ENCODE peak calls at places on chromosomes 6 and 20, in five cellular contexts. Z is lower lobe of right lung, X is HFF-Myc, U is AG10803, B is fibroblast of mammary gland. T is an unnamed sample.

GRCh38 chr6:96089173-96089572 is 73.4 kb downstream of the FUT9 start:
- DNase-seq in Z (no peak), X (no peak), U (no peak), B (no peak), T (no peak)

GRCh38 chr6:119966484-119966883 is 616.9 kb upstream of the MAN1A1 start:
- DNase-seq in Z (no peak), X (no peak), U (no peak), B (no peak), T (no peak)

GRCh38 chr20:37071481-37071911 is 24.3 kb downstream of the RBL1 start:
- DNase-seq in Z (no peak), X (no peak), U (peak), B (peak), T (peak)

GRCh38 chr20:44089987-44090674 is 96.9 kb downstream of the JPH2 start:
- DNase-seq in Z (no peak), X (peak), U (peak), B (peak), T (peak)

GRCh38 chr6:31528821-31529328 is at the start of gene MCCD1:
- DNase-seq in Z (no peak), X (no peak), U (no peak), B (no peak), T (no peak)

GRCh38 chr20:57185188-57185743 is 81.2 kb downstream of the BMP7 start:
- DNase-seq in Z (no peak), X (no peak), U (no peak), B (no peak), T (no peak)

GRCh38 chr20:6838181-6838826 is 70.8 kb downstream of the BMP2 start:
- DNase-seq in Z (no peak), X (no peak), U (no peak), B (no peak), T (no peak)

GRCh38 chr6:40166963-40167362 is 232.7 kb upstream of the MOCS1 start:
- DNase-seq in Z (no peak), X (no peak), U (no peak), B (no peak), T (no peak)

GRCh38 chr6:4620284-4621228 is 155.6 kb upstream of the CDYL start:
- DNase-seq in Z (no peak), X (no peak), U (no peak), B (no peak), T (no peak)

GRCh38 chr6:163405412-163406309 is 8.9 kb upstream of the QKI start:
- DNase-seq in Z (peak), X (no peak), U (peak), B (peak), T (peak)
- H3K4me3 ChIP-seq in Z (peak), X (peak), U (peak), B (no peak), T (peak)

GRCh38 chr6:137951064-137951597 is 84.1 kb downstream of the TNFAIP3 start:
- DNase-seq in Z (no peak), X (no peak), U (no peak), B (no peak), T (no peak)
- TF ChIP-seq CTCF in Z (no peak), X (no peak), U (no peak), B (no peak), T (no peak)

GRCh38 chr20:45313943-45314342 is 5.8 kb upstream of the MATN4 start:
- DNase-seq in Z (no peak), X (no peak), U (no peak), B (no peak), T (no peak)

GRCh38 chr20:45309075-45309474 is 976 bp upstream of the MATN4 start:
- DNase-seq in Z (no peak), X (no peak), U (no peak), B (no peak), T (no peak)

GRCh38 chr20:45313065-45313695 is 5.1 kb upstream of the MATN4 start:
- DNase-seq in Z (no peak), X (no peak), U (no peak), B (no peak), T (no peak)

GRCh38 chr20:45312241-45312640 is 4.1 kb upstream of the MATN4 start:
- DNase-seq in Z (no peak), X (no peak), U (no peak), B (no peak), T (no peak)

DNA sequence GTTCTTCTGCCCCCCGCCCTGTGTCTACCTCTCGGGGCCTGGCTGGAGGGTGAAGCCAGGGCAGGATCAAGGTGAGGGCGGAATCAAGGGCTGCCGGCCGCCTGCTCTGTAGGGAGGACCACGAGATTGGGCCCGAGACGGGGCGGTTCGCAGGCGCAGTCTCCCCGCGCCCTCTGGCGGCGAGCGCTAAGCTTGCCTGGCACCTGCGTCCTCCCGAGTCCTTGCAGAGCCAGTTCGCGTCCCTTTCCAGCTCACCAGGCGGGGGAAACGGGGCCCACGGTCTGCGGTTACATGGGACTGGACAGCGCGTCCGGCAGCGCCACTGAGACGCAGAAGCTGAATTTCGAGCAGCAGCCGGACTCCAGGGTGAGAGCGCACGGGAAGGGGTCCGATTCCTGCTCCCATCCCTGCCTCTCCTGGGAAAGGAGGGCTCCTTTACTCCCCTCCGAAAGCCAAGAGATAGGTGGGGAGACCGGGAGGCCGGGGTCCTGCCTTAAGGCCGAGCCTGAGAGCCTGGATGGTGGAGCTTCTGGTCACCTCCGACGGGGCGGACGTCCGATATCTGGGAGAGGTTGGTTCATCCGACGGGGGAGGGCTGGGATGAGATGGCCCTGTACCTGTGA is 3.6 kb upstream of the MATN4 start:
- DNase-seq in Z (peak), X (no peak), U (peak), B (peak), T (peak)
- H3K4me3 ChIP-seq in Z (no peak), X (no peak), U (no peak), B (no peak), T (no peak)

DNA sequence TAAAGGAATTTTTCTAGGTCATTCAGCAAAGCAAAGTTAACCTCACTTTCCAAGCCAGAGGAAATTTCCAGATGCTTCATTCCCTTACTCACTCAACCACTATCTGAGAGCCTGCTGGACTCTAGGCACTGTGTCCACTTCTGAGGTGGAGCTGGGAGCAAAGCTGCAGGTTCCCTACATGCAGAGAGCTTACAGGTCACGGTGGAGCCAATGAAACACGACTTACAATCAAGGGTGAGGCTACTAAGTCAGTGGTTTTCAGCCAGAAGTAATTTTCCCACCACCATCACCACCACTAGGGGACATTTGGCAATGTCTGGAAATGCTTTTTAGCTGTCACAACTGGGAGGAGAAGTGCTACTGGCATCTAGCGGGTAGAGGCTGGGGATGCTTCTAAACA is 34.5 kb upstream of the TSHZ2 start:
- DNase-seq in Z (no peak), X (no peak), U (peak), B (no peak), T (no peak)
- TF ChIP-seq CTCF in Z (no peak), X (no peak), U (peak), B (peak), T (no peak)

DNA sequence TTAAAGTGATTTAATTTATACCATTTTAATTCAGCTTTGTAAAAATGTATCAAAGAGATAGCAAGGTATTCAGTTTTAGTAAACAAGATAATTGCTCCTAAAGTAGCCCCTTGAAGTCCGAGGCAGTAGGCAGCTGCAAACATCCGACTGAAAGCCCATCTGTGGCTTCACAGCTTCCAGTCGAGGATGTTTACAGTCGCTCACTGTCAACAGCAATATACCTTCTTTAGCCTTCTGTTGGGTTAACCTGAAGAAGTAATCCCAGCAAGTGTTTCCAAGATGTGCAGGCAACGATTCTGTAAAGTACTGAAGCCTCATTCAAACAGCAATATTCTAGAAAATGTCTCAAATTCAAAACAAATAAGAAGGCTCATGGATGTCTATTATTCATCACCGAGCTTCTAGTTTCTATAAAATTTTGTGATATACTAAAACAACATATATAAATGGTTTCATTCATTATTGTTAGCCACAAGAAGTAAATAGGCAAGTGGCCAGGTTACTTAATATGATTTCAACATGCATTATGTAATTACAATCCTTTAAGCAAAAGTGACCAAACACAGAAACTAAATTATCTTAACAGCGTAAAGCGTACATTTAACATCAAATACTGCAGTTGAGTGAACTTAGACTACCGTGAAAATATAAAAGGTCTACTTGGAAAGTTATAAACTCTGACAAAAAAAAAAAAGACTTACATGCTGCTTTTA is 115.0 kb downstream of the OGFRL1 start:
- DNase-seq in Z (no peak), X (no peak), U (no peak), B (no peak), T (no peak)
- H3K4me3 ChIP-seq in Z (no peak), X (no peak), U (no peak), B (no peak), T (peak)

GRCh38 chr6:107032051-107032450 is 4.1 kb downstream of the MTRES1 start:
- DNase-seq in Z (no peak), X (no peak), U (no peak), B (peak), T (no peak)
- TF ChIP-seq CTCF in Z (no peak), X (no peak), U (no peak), B (no peak), T (no peak)

DNA sequence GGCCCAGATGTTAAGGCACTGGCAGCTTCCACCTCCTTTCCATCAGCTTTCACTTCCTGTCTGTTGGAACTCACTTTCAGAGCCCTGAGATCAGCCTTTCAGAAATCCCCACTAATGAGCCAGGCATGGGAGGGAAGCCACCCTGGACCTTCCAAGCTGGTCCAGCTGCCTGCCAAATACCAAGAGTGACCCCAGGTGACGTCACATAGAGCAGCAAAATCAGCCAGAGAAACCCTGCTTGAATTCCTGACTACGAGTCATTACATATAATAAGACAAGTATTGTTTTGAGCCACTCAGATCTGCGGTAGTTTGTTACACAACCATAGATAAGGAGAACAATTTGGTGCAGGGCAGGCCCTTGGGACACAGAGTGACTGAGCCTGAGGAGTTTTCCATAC is 556.0 kb upstream of the JAG1 start:
- DNase-seq in Z (peak), X (peak), U (peak), B (peak), T (peak)
- H3K4me3 ChIP-seq in Z (no peak), X (no peak), U (no peak), B (no peak), T (peak)

GRCh38 chr6:152632383-152632782 is 4.8 kb downstream of the SYNE1 start:
- DNase-seq in Z (no peak), X (no peak), U (no peak), B (no peak), T (no peak)
- TF ChIP-seq CTCF in Z (no peak), X (no peak), U (no peak), B (no peak), T (no peak)

DNA sequence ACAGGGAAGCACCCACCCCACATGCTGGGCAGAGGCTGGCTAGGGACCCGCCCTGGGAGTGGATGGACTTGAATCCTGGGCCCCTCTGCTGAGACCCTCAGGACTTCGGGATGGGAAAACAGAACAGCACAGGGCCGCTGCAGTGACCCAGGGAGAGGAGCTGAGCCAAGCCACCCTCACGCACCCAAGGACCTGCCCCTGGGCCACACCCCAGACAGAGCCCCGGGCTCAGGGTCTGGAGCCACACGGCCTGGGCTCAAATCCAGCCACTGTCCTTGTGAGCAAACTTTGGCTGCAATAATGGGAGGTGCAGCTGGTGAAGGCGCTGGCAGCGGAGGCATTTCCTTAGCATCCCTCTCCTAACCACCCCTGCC is 207.7 kb downstream of the PREX1 start:
- DNase-seq in Z (no peak), X (no peak), U (no peak), B (no peak), T (no peak)
- H3K4me3 ChIP-seq in Z (no peak), X (no peak), U (no peak), B (no peak), T (no peak)

DNA sequence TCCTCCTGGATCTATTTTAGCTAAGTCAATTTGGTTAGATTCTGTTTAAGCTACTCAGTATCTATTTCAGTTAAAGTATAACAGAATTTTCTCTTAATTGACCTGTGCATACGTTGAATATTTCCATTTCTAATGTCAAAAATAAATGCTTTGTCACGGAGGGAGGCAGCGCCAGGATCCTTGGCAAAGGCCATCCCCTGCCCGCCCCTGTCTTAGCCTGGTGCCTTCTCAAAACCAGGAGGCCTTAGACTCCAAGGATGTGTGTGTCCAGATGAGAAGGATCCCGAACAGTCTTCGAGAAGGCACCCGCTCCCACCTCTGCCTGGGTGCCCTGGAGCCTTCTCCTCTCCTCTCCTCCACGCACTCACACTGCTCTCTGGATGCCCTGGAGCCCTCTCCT is 22.4 kb downstream of the TCFL5 start:
- DNase-seq in Z (no peak), X (no peak), U (no peak), B (no peak), T (no peak)
- TF ChIP-seq CTCF in Z (no peak), X (no peak), U (no peak), B (no peak), T (no peak)